ENCODE peak calls at places on chromosomes 12 and 14, in six cellular contexts. B is left lung, H is NCI-H1436, E is hypothalamus, C is Right ventricle myocardium inferior, K is amniotic stem cell. I is an unnamed sample.

GRCh38 chr14:69153848-69154208 is 909 bp upstream of the DCAF5 start:
- DNase-seq in B (peak), H (no peak), E (peak), C (peak), K (peak), I (peak)

GRCh38 chr14:100669468-100669867 is 57.2 kb upstream of the DLK1 start:
- DNase-seq in B (no peak), H (no peak), E (no peak), C (no peak), K (no peak), I (no peak)

GRCh38 chr12:9240776-9241175 is 32.6 kb upstream of the PZP start:
- DNase-seq in B (no peak), H (no peak), E (no peak), C (no peak), K (no peak), I (no peak)

GRCh38 chr14:41285193-41285748 is 321.4 kb upstream of the LRFN5 start:
- DNase-seq in B (no peak), H (no peak), E (no peak), C (no peak), K (no peak), I (peak)

GRCh38 chr14:34374998-34375740 is 86.9 kb downstream of the SPTSSA start:
- DNase-seq in B (no peak), H (no peak), E (no peak), C (no peak), K (no peak), I (peak)

GRCh38 chr12:75000120-75000519 is 209.5 kb downstream of the KCNC2 start:
- DNase-seq in B (no peak), H (no peak), E (no peak), C (no peak), K (no peak), I (peak)

GRCh38 chr12:91072931-91073330 is 15.1 kb upstream of the KERA start:
- DNase-seq in B (no peak), H (no peak), E (no peak), C (no peak), K (no peak), I (no peak)

GRCh38 chr14:54637829-54638446 is 71.0 kb downstream of the SAMD4A start:
- DNase-seq in B (no peak), H (no peak), E (no peak), C (no peak), K (peak), I (peak)

GRCh38 chr12:80269953-80270552 is 170.7 kb downstream of the OTOGL start:
- DNase-seq in B (no peak), H (peak), E (no peak), C (no peak), K (peak), I (peak)

I was measured in ELR.